ENCODE peak calls at places on chromosomes 3 and 15, in six cellular contexts. One of them, this sample, is unnamed.
A peak's percentile ranks its signal among the peaks of the same experiment; 100 is the strongest.

GRCh38 chr3:164332856-164333802 is 745.2 kb downstream of the SI start:
- DNase-seq in esophagus muscularis mucosa: no peak
- DNase-seq in A549: no peak
- DNase-seq in GM23338: peak; percentile 52
- DNase-seq in ovary: no peak
- DNase-seq in CD8-positive, alpha-beta T cell: no peak
- DNase-seq in this sample: no peak

GRCh38 chr3:156551261-156551660 is 3.7 kb downstream of the SSR3 start:
- DNase-seq in esophagus muscularis mucosa: no peak
- DNase-seq in A549: no peak
- DNase-seq in GM23338: no peak
- DNase-seq in ovary: no peak
- DNase-seq in CD8-positive, alpha-beta T cell: no peak
- DNase-seq in this sample: no peak

GRCh38 chr15:67177750-67178149 is 76.7 kb downstream of the AAGAB start:
- DNase-seq in esophagus muscularis mucosa: no peak
- DNase-seq in A549: no peak
- DNase-seq in GM23338: no peak
- DNase-seq in ovary: peak; percentile 22
- DNase-seq in CD8-positive, alpha-beta T cell: no peak
- DNase-seq in this sample: no peak

GRCh38 chr15:64017591-64018163 is 28.6 kb downstream of the DAPK2 start:
- DNase-seq in esophagus muscularis mucosa: no peak
- DNase-seq in A549: no peak
- DNase-seq in GM23338: no peak
- DNase-seq in ovary: no peak
- DNase-seq in CD8-positive, alpha-beta T cell: no peak
- DNase-seq in this sample: no peak

GRCh38 chr3:189953551-189953950 is 167.1 kb downstream of the P3H2 start:
- DNase-seq in esophagus muscularis mucosa: no peak
- DNase-seq in A549: no peak
- DNase-seq in GM23338: no peak
- DNase-seq in ovary: no peak
- DNase-seq in CD8-positive, alpha-beta T cell: no peak
- DNase-seq in this sample: no peak

GRCh38 chr3:120369000-120369399 is 19.8 kb upstream of the LRRC58 start:
- DNase-seq in esophagus muscularis mucosa: no peak
- DNase-seq in A549: no peak
- DNase-seq in GM23338: no peak
- DNase-seq in ovary: no peak
- DNase-seq in CD8-positive, alpha-beta T cell: no peak
- DNase-seq in this sample: peak; percentile 28

GRCh38 chr15:25863067-25863967 is at the start of gene ATP10A:
- DNase-seq in esophagus muscularis mucosa: no peak
- DNase-seq in A549: peak; percentile 29
- DNase-seq in GM23338: peak; percentile 77
- DNase-seq in ovary: no peak
- DNase-seq in CD8-positive, alpha-beta T cell: no peak
- DNase-seq in this sample: no peak

GRCh38 chr3:42569743-42570142 is 12.0 kb downstream of the SEC22C start:
- DNase-seq in esophagus muscularis mucosa: no peak
- DNase-seq in A549: no peak
- DNase-seq in GM23338: no peak
- DNase-seq in ovary: no peak
- DNase-seq in CD8-positive, alpha-beta T cell: no peak
- DNase-seq in this sample: no peak

GRCh38 chr15:52559583-52559982 is 9.2 kb downstream of the ARPP19 start:
- DNase-seq in esophagus muscularis mucosa: no peak
- DNase-seq in A549: no peak
- DNase-seq in GM23338: no peak
- DNase-seq in ovary: no peak
- DNase-seq in CD8-positive, alpha-beta T cell: no peak
- DNase-seq in this sample: no peak

GRCh38 chr3:107236661-107237375 is 140.4 kb upstream of the CCDC54 start:
- DNase-seq in esophagus muscularis mucosa: no peak
- DNase-seq in A549: no peak
- DNase-seq in GM23338: no peak
- DNase-seq in ovary: no peak
- DNase-seq in CD8-positive, alpha-beta T cell: no peak
- DNase-seq in this sample: no peak

GRCh38 chr3:132788299-132788698 is 66.1 kb upstream of the NPHP3 start:
- DNase-seq in esophagus muscularis mucosa: no peak
- DNase-seq in A549: no peak
- DNase-seq in GM23338: no peak
- DNase-seq in ovary: no peak
- DNase-seq in CD8-positive, alpha-beta T cell: no peak
- DNase-seq in this sample: no peak

GRCh38 chr3:8560608-8561007 is 59.0 kb downstream of the LMCD1 start:
- DNase-seq in esophagus muscularis mucosa: no peak
- DNase-seq in A549: no peak
- DNase-seq in GM23338: no peak
- DNase-seq in ovary: no peak
- DNase-seq in CD8-positive, alpha-beta T cell: no peak
- DNase-seq in this sample: no peak

GRCh38 chr3:81105761-81106160 is 655.7 kb downstream of the GBE1 start:
- DNase-seq in esophagus muscularis mucosa: no peak
- DNase-seq in A549: no peak
- DNase-seq in GM23338: no peak
- DNase-seq in ovary: no peak
- DNase-seq in CD8-positive, alpha-beta T cell: no peak
- DNase-seq in this sample: no peak

GRCh38 chr3:158766364-158766763 is 34.1 kb upstream of the RARRES1 start:
- DNase-seq in esophagus muscularis mucosa: no peak
- DNase-seq in A549: no peak
- DNase-seq in GM23338: no peak
- DNase-seq in ovary: no peak
- DNase-seq in CD8-positive, alpha-beta T cell: no peak
- DNase-seq in this sample: no peak

GRCh38 chr3:48301814-48302194 is 31.7 kb downstream of the SPINK8 start:
- DNase-seq in esophagus muscularis mucosa: no peak
- DNase-seq in A549: peak; percentile 45
- DNase-seq in GM23338: peak; percentile 30
- DNase-seq in ovary: peak; percentile 42
- DNase-seq in CD8-positive, alpha-beta T cell: no peak
- DNase-seq in this sample: peak; percentile 81

GRCh38 chr15:48177875-48178611 is at the start of gene MYEF2:
- DNase-seq in esophagus muscularis mucosa: no peak
- DNase-seq in A549: peak; percentile 81
- DNase-seq in GM23338: peak; percentile 95
- DNase-seq in ovary: peak; percentile 41
- DNase-seq in CD8-positive, alpha-beta T cell: peak; percentile 39
- DNase-seq in this sample: peak; percentile 35

GRCh38 chr15:34620814-34621213 is 37.4 kb upstream of the GOLGA8B start:
- DNase-seq in esophagus muscularis mucosa: no peak
- DNase-seq in A549: no peak
- DNase-seq in GM23338: no peak
- DNase-seq in ovary: no peak
- DNase-seq in CD8-positive, alpha-beta T cell: no peak
- DNase-seq in this sample: no peak
- H3K4me1 ChIP-seq in esophagus muscularis mucosa: no peaks in the 10 kb centered on the region
- H3K4me1 ChIP-seq in A549: no peaks in the 10 kb centered on the region
- H3K4me1 ChIP-seq in GM23338: no peaks in the 10 kb centered on the region
- H3K4me1 ChIP-seq in ovary: no peaks in the 10 kb centered on the region
- H3K4me1 ChIP-seq in CD8-positive, alpha-beta T cell: no peaks in the 10 kb centered on the region
- H3K4me1 ChIP-seq in this sample: no peaks in the 10 kb centered on the region

DNA sequence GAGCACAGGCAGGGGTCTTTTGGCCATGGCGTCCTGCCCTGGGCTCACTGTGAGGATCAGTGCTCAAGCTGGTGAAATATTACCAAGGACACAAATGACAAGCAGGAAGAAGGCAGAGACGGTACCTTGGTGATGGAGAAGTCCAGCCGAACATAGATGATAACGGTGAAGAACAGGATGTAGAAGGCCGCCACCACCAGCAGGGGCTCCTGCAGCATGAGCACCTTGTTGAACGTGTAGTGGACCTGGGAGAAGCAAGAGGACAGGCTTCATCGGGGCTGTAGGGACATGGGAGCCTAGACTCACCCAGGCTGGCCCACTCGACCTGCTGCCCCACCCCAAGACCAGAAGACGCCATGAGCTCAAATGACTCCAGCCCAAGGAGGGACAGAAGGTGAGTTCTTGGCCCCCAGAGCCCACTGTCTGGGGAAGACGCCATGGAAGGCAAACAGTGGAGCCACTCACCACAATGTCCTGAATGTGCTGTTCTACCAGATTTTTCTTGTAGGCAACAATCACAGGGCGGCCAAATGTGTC is 25.1 kb downstream of the RPN1 start:
- DNase-seq in esophagus muscularis mucosa: no peak
- DNase-seq in A549: no peak
- DNase-seq in GM23338: no peak
- DNase-seq in ovary: no peak
- DNase-seq in CD8-positive, alpha-beta T cell: no peak
- DNase-seq in this sample: no peak
- H3K4me1 ChIP-seq in esophagus muscularis mucosa: peaks cover 21% of the 10 kb centered on the region
- H3K4me1 ChIP-seq in A549: no peaks in the 10 kb centered on the region
- H3K4me1 ChIP-seq in GM23338: no peaks in the 10 kb centered on the region
- H3K4me1 ChIP-seq in ovary: no peaks in the 10 kb centered on the region
- H3K4me1 ChIP-seq in CD8-positive, alpha-beta T cell: no peaks in the 10 kb centered on the region
- H3K4me1 ChIP-seq in this sample: no peaks in the 10 kb centered on the region

GRCh38 chr3:46100812-46101211 is 73.5 kb upstream of the XCR1 start:
- DNase-seq in esophagus muscularis mucosa: no peak
- DNase-seq in A549: no peak
- DNase-seq in GM23338: no peak
- DNase-seq in ovary: no peak
- DNase-seq in CD8-positive, alpha-beta T cell: no peak
- DNase-seq in this sample: no peak
- H3K4me1 ChIP-seq in esophagus muscularis mucosa: peaks cover 7% of the 10 kb centered on the region
- H3K4me1 ChIP-seq in A549: no peaks in the 10 kb centered on the region
- H3K4me1 ChIP-seq in GM23338: no peaks in the 10 kb centered on the region
- H3K4me1 ChIP-seq in ovary: no peaks in the 10 kb centered on the region
- H3K4me1 ChIP-seq in CD8-positive, alpha-beta T cell: peaks cover 27% of the 10 kb centered on the region
- H3K4me1 ChIP-seq in this sample: no peaks in the 10 kb centered on the region

GRCh38 chr15:57595011-57595866 is 3.5 kb downstream of the MYZAP start:
- DNase-seq in esophagus muscularis mucosa: no peak
- DNase-seq in A549: no peak
- DNase-seq in GM23338: no peak
- DNase-seq in ovary: no peak
- DNase-seq in CD8-positive, alpha-beta T cell: no peak
- DNase-seq in this sample: peak; percentile 87

GRCh38 chr15:57596978-57597377 is 5.3 kb downstream of the MYZAP start:
- DNase-seq in esophagus muscularis mucosa: no peak
- DNase-seq in A549: no peak
- DNase-seq in GM23338: no peak
- DNase-seq in ovary: no peak
- DNase-seq in CD8-positive, alpha-beta T cell: no peak
- DNase-seq in this sample: no peak

GRCh38 chr15:57594479-57594878 is 2.8 kb downstream of the MYZAP start:
- DNase-seq in esophagus muscularis mucosa: no peak
- DNase-seq in A549: no peak
- DNase-seq in GM23338: no peak
- DNase-seq in ovary: no peak
- DNase-seq in CD8-positive, alpha-beta T cell: no peak
- DNase-seq in this sample: no peak

GRCh38 chr15:57597431-57597830 is 5.7 kb downstream of the MYZAP start:
- DNase-seq in esophagus muscularis mucosa: no peak
- DNase-seq in A549: no peak
- DNase-seq in GM23338: no peak
- DNase-seq in ovary: no peak
- DNase-seq in CD8-positive, alpha-beta T cell: no peak
- DNase-seq in this sample: no peak

GRCh38 chr15:57596301-57596855 is 4.7 kb downstream of the MYZAP start:
- DNase-seq in esophagus muscularis mucosa: no peak
- DNase-seq in A549: no peak
- DNase-seq in GM23338: no peak
- DNase-seq in ovary: no peak
- DNase-seq in CD8-positive, alpha-beta T cell: no peak
- DNase-seq in this sample: no peak
- H3K4me1 ChIP-seq in esophagus muscularis mucosa: peaks cover 94% of the 10 kb centered on the region
- H3K4me1 ChIP-seq in A549: peaks cover 6% of the 10 kb centered on the region
- H3K4me1 ChIP-seq in GM23338: peaks cover 18% of the 10 kb centered on the region
- H3K4me1 ChIP-seq in ovary: peaks cover 14% of the 10 kb centered on the region
- H3K4me1 ChIP-seq in CD8-positive, alpha-beta T cell: no peaks in the 10 kb centered on the region
- H3K4me1 ChIP-seq in this sample: peaks cover 6% of the 10 kb centered on the region

DNA sequence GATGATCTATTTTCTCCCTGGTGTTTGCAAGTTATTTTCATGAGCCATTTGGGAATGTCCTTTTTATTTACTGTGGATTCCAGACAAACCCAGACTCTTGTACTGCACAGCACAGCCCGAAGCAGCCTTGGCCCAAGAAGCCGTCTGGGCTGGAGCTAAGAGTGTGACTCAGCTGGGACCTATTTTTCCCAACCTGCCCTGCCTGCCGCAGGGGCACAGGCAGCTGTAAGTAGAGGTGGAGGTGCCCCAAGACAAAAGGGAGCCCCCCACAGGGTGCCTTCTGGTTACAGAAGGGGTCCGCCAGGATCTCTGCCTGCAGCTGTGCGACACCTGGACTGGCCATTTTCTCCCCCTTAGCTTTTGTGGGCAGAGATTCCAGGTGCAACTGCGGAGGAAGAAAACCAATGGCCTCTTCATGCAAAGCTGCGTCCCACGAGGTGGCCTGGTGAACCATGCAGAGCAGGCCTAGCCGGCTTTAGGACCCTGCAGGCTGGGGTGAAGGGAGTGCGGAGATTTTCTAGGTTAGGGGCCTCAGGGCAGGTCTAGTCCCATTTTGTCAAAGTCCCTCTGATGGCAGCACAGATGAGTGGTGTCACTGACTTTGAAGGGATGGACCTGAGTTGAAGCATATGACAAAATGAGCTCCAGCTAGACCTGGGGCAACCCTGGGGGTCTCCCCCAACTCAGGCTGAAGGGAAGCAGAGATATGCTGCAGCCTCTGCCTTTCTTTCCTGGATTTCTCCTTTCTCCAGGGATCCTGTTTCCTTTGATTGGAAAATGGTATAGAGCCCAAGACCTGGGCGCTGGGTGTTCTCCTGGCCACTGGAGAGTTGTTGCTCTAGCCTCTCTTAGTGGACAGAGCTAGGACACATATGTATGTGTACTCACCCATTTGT is 131.2 kb downstream of the KLF13 start:
- DNase-seq in esophagus muscularis mucosa: no peak
- DNase-seq in A549: peak; percentile 69
- DNase-seq in GM23338: no peak
- DNase-seq in ovary: no peak
- DNase-seq in CD8-positive, alpha-beta T cell: no peak
- DNase-seq in this sample: no peak
- H3K4me1 ChIP-seq in esophagus muscularis mucosa: peaks cover 4% of the 10 kb centered on the region
- H3K4me1 ChIP-seq in A549: peaks cover 35% of the 10 kb centered on the region
- H3K4me1 ChIP-seq in GM23338: no peaks in the 10 kb centered on the region
- H3K4me1 ChIP-seq in ovary: no peaks in the 10 kb centered on the region
- H3K4me1 ChIP-seq in CD8-positive, alpha-beta T cell: peaks cover 8% of the 10 kb centered on the region
- H3K4me1 ChIP-seq in this sample: no peaks in the 10 kb centered on the region

GRCh38 chr3:23746473-23746872 is 59.3 kb upstream of the UBE2E1 start:
- DNase-seq in esophagus muscularis mucosa: no peak
- DNase-seq in A549: no peak
- DNase-seq in GM23338: peak; percentile 77
- DNase-seq in ovary: no peak
- DNase-seq in CD8-positive, alpha-beta T cell: no peak
- DNase-seq in this sample: no peak
- H3K4me1 ChIP-seq in esophagus muscularis mucosa: peaks cover 15% of the 10 kb centered on the region
- H3K4me1 ChIP-seq in A549: peaks cover 65% of the 10 kb centered on the region
- H3K4me1 ChIP-seq in GM23338: peaks cover 69% of the 10 kb centered on the region
- H3K4me1 ChIP-seq in ovary: peaks cover 6% of the 10 kb centered on the region
- H3K4me1 ChIP-seq in CD8-positive, alpha-beta T cell: no peaks in the 10 kb centered on the region
- H3K4me1 ChIP-seq in this sample: no peaks in the 10 kb centered on the region

GRCh38 chr3:44047796-44048195 is 193.9 kb upstream of the TOPAZ1 start:
- DNase-seq in esophagus muscularis mucosa: no peak
- DNase-seq in A549: no peak
- DNase-seq in GM23338: no peak
- DNase-seq in ovary: no peak
- DNase-seq in CD8-positive, alpha-beta T cell: no peak
- DNase-seq in this sample: no peak
- H3K4me1 ChIP-seq in esophagus muscularis mucosa: no peaks in the 10 kb centered on the region
- H3K4me1 ChIP-seq in A549: peaks cover 30% of the 10 kb centered on the region
- H3K4me1 ChIP-seq in GM23338: peaks cover 13% of the 10 kb centered on the region
- H3K4me1 ChIP-seq in ovary: no peaks in the 10 kb centered on the region
- H3K4me1 ChIP-seq in CD8-positive, alpha-beta T cell: no peaks in the 10 kb centered on the region
- H3K4me1 ChIP-seq in this sample: no peaks in the 10 kb centered on the region

GRCh38 chr15:99613887-99614642 is 48.3 kb downstream of the MEF2A start:
- DNase-seq in esophagus muscularis mucosa: no peak
- DNase-seq in A549: no peak
- DNase-seq in GM23338: no peak
- DNase-seq in ovary: no peak
- DNase-seq in CD8-positive, alpha-beta T cell: no peak
- DNase-seq in this sample: peak; percentile 74
- H3K4me1 ChIP-seq in esophagus muscularis mucosa: peaks cover 73% of the 10 kb centered on the region
- H3K4me1 ChIP-seq in A549: peaks cover 18% of the 10 kb centered on the region
- H3K4me1 ChIP-seq in GM23338: peaks cover 30% of the 10 kb centered on the region
- H3K4me1 ChIP-seq in ovary: peaks cover 10% of the 10 kb centered on the region
- H3K4me1 ChIP-seq in CD8-positive, alpha-beta T cell: peaks cover 25% of the 10 kb centered on the region
- H3K4me1 ChIP-seq in this sample: peaks cover 4% of the 10 kb centered on the region